ENCODE peak calls at places on chromosomes 11 and 22, in five cellular contexts. U is body of pancreas, P is epithelial cell of esophagus, L is left ventricle myocardium inferior, D is NCI-H1694. S is an unnamed sample.

GRCh38 chr11:107591098-107591445 is at the start of gene ELMOD1:
- DNase-seq in U (peak), P (peak), L (peak), D (no peak), S (peak)

GRCh38 chr11:78168539-78169477 is 19.6 kb downstream of the KCTD21 start:
- DNase-seq in U (peak), P (no peak), L (peak), D (no peak), S (peak)

GRCh38 chr11:75262961-75263852 is 22.6 kb downstream of the TPBGL start:
- DNase-seq in U (no peak), P (no peak), L (no peak), D (no peak), S (no peak)

GRCh38 chr11:11022126-11022730 is 164.4 kb upstream of the ZBED5 start:
- DNase-seq in U (no peak), P (peak), L (no peak), D (peak), S (peak)

GRCh38 chr22:30859714-30860095 is 108.9 kb downstream of the MORC2 start:
- DNase-seq in U (no peak), P (no peak), L (no peak), D (no peak), S (no peak)

GRCh38 chr22:44363214-44363979 is 50.6 kb upstream of the SHISAL1 start:
- DNase-seq in U (peak), P (peak), L (peak), D (no peak), S (peak)

GRCh38 chr11:114522818-114523217 is 36.9 kb downstream of the NXPE1 start:
- DNase-seq in U (no peak), P (no peak), L (no peak), D (no peak), S (no peak)

GRCh38 chr11:68750197-68750987 is 928 bp downstream of the TESMIN start:
- DNase-seq in U (peak), P (peak), L (no peak), D (no peak), S (no peak)